ENCODE peak calls at places on chromosomes 11 and 22, in four cellular contexts. One of them, this sample, is unnamed.

GRCh38 chr11:2813141-2813908 is 72.2 kb downstream of the CDKN1C start:
- DNase-seq in stimulated activated CD8-positive, alpha-beta memory T cell treated with anti-CD3 and anti-CD28 coated beads, Interleukin-4, amount 100 ng/mL, for 48 hours: peak; percentile 37
- DNase-seq in GM12891: no peak
- DNase-seq in NCI-H748 treated with DMSO at 0.1 percent for 48 hours: no peak
- DNase-seq in this sample: no peak

GRCh38 chr11:106176817-106177216 is 99.4 kb downstream of the AASDHPPT start:
- DNase-seq in NCI-H748 treated with DMSO at 0.1 percent for 48 hours: no peak
- DNase-seq in stimulated activated CD8-positive, alpha-beta memory T cell treated with anti-CD3 and anti-CD28 coated beads, Interleukin-4, amount 100 ng/mL, for 48 hours: no peak
- DNase-seq in GM12891: no peak
- DNase-seq in this sample: no peak

GRCh38 chr11:29634248-29634647 is 382.6 kb downstream of the KCNA4 start:
- DNase-seq in stimulated activated CD8-positive, alpha-beta memory T cell treated with anti-CD3 and anti-CD28 coated beads, Interleukin-4, amount 100 ng/mL, for 48 hours: no peak
- DNase-seq in GM12891: no peak
- DNase-seq in NCI-H748 treated with DMSO at 0.1 percent for 48 hours: no peak
- DNase-seq in this sample: peak; percentile 23

GRCh38 chr11:60767388-60767811 is 10.7 kb downstream of the MS4A15 start:
- DNase-seq in GM12891: no peak
- DNase-seq in NCI-H748 treated with DMSO at 0.1 percent for 48 hours: no peak
- DNase-seq in stimulated activated CD8-positive, alpha-beta memory T cell treated with anti-CD3 and anti-CD28 coated beads, Interleukin-4, amount 100 ng/mL, for 48 hours: peak; percentile 61
- DNase-seq in this sample: no peak

GRCh38 chr22:32818446-32819115 is 17.1 kb downstream of the TIMP3 start:
- DNase-seq in NCI-H748 treated with DMSO at 0.1 percent for 48 hours: no peak
- DNase-seq in GM12891: no peak
- DNase-seq in stimulated activated CD8-positive, alpha-beta memory T cell treated with anti-CD3 and anti-CD28 coated beads, Interleukin-4, amount 100 ng/mL, for 48 hours: no peak
- DNase-seq in this sample: no peak

GRCh38 chr11:134372961-134373360 is 39.1 kb downstream of the B3GAT1 start:
- DNase-seq in NCI-H748 treated with DMSO at 0.1 percent for 48 hours: no peak
- DNase-seq in stimulated activated CD8-positive, alpha-beta memory T cell treated with anti-CD3 and anti-CD28 coated beads, Interleukin-4, amount 100 ng/mL, for 48 hours: no peak
- DNase-seq in GM12891: no peak
- DNase-seq in this sample: no peak

GRCh38 chr22:42688241-42688913 is 32.3 kb downstream of the A4GALT start:
- DNase-seq in GM12891: no peak
- DNase-seq in NCI-H748 treated with DMSO at 0.1 percent for 48 hours: peak; percentile 16
- DNase-seq in stimulated activated CD8-positive, alpha-beta memory T cell treated with anti-CD3 and anti-CD28 coated beads, Interleukin-4, amount 100 ng/mL, for 48 hours: no peak
- DNase-seq in this sample: peak; percentile 84

GRCh38 chr11:1455032-1455762 is 31.4 kb downstream of the MOB2 start:
- DNase-seq in stimulated activated CD8-positive, alpha-beta memory T cell treated with anti-CD3 and anti-CD28 coated beads, Interleukin-4, amount 100 ng/mL, for 48 hours: no peak
- DNase-seq in NCI-H748 treated with DMSO at 0.1 percent for 48 hours: no peak
- DNase-seq in GM12891: no peak
- DNase-seq in this sample: no peak

GRCh38 chr22:19896665-19897355 is 42.1 kb upstream of the GNB1L start:
- DNase-seq in GM12891: no peak
- DNase-seq in stimulated activated CD8-positive, alpha-beta memory T cell treated with anti-CD3 and anti-CD28 coated beads, Interleukin-4, amount 100 ng/mL, for 48 hours: no peak
- DNase-seq in NCI-H748 treated with DMSO at 0.1 percent for 48 hours: no peak
- DNase-seq in this sample: no peak

GRCh38 chr11:120337133-120337895 is 1.1 kb downstream of the ARHGEF12 start:
- DNase-seq in GM12891: no peak
- DNase-seq in NCI-H748 treated with DMSO at 0.1 percent for 48 hours: no peak
- DNase-seq in stimulated activated CD8-positive, alpha-beta memory T cell treated with anti-CD3 and anti-CD28 coated beads, Interleukin-4, amount 100 ng/mL, for 48 hours: peak; percentile 45
- DNase-seq in this sample: peak; percentile 41

GRCh38 chr11:28144808-28145207 is 36.6 kb downstream of the METTL15 start:
- DNase-seq in GM12891: no peak
- DNase-seq in NCI-H748 treated with DMSO at 0.1 percent for 48 hours: no peak
- DNase-seq in stimulated activated CD8-positive, alpha-beta memory T cell treated with anti-CD3 and anti-CD28 coated beads, Interleukin-4, amount 100 ng/mL, for 48 hours: no peak
- DNase-seq in this sample: peak; percentile 23

GRCh38 chr22:47369431-47370015 is 607.1 kb downstream of the TBC1D22A start:
- DNase-seq in stimulated activated CD8-positive, alpha-beta memory T cell treated with anti-CD3 and anti-CD28 coated beads, Interleukin-4, amount 100 ng/mL, for 48 hours: peak; percentile 6
- DNase-seq in NCI-H748 treated with DMSO at 0.1 percent for 48 hours: no peak
- DNase-seq in GM12891: no peak
- DNase-seq in this sample: no peak

GRCh38 chr11:112392860-112393259 is 132.2 kb upstream of the PLET1 start:
- DNase-seq in NCI-H748 treated with DMSO at 0.1 percent for 48 hours: peak; percentile 76
- DNase-seq in stimulated activated CD8-positive, alpha-beta memory T cell treated with anti-CD3 and anti-CD28 coated beads, Interleukin-4, amount 100 ng/mL, for 48 hours: no peak
- DNase-seq in GM12891: no peak
- DNase-seq in this sample: no peak

GRCh38 chr22:48894064-48894671 is 933.5 kb downstream of the BRD1 start:
- DNase-seq in NCI-H748 treated with DMSO at 0.1 percent for 48 hours: no peak
- DNase-seq in stimulated activated CD8-positive, alpha-beta memory T cell treated with anti-CD3 and anti-CD28 coated beads, Interleukin-4, amount 100 ng/mL, for 48 hours: peak; percentile 18
- DNase-seq in GM12891: no peak
- DNase-seq in this sample: no peak

GRCh38 chr11:94794287-94795168 is 26.4 kb downstream of the AMOTL1 start:
- DNase-seq in NCI-H748 treated with DMSO at 0.1 percent for 48 hours: no peak
- DNase-seq in GM12891: no peak
- DNase-seq in stimulated activated CD8-positive, alpha-beta memory T cell treated with anti-CD3 and anti-CD28 coated beads, Interleukin-4, amount 100 ng/mL, for 48 hours: no peak
- DNase-seq in this sample: peak; percentile 94

GRCh38 chr22:28316014-28316413 is 363.6 kb downstream of the TTC28 start:
- DNase-seq in NCI-H748 treated with DMSO at 0.1 percent for 48 hours: no peak
- DNase-seq in GM12891: no peak
- DNase-seq in stimulated activated CD8-positive, alpha-beta memory T cell treated with anti-CD3 and anti-CD28 coated beads, Interleukin-4, amount 100 ng/mL, for 48 hours: no peak
- DNase-seq in this sample: no peak

GRCh38 chr11:125591659-125592304 is 870 bp upstream of the STT3A start:
- DNase-seq in stimulated activated CD8-positive, alpha-beta memory T cell treated with anti-CD3 and anti-CD28 coated beads, Interleukin-4, amount 100 ng/mL, for 48 hours: peak; percentile 51
- DNase-seq in NCI-H748 treated with DMSO at 0.1 percent for 48 hours: no peak
- DNase-seq in GM12891: no peak
- DNase-seq in this sample: peak; percentile 40

GRCh38 chr11:587978-588380 is 11.7 kb downstream of the PHRF1 start:
- DNase-seq in stimulated activated CD8-positive, alpha-beta memory T cell treated with anti-CD3 and anti-CD28 coated beads, Interleukin-4, amount 100 ng/mL, for 48 hours: peak; percentile 79
- DNase-seq in NCI-H748 treated with DMSO at 0.1 percent for 48 hours: no peak
- DNase-seq in GM12891: no peak
- DNase-seq in this sample: no peak

GRCh38 chr11:43712676-43713075 is 32.1 kb downstream of the HSD17B12 start:
- DNase-seq in GM12891: no peak
- DNase-seq in NCI-H748 treated with DMSO at 0.1 percent for 48 hours: no peak
- DNase-seq in stimulated activated CD8-positive, alpha-beta memory T cell treated with anti-CD3 and anti-CD28 coated beads, Interleukin-4, amount 100 ng/mL, for 48 hours: no peak
- DNase-seq in this sample: peak; percentile 28

GRCh38 chr11:3164138-3164539 is 971 bp downstream of the OSBPL5 start:
- DNase-seq in stimulated activated CD8-positive, alpha-beta memory T cell treated with anti-CD3 and anti-CD28 coated beads, Interleukin-4, amount 100 ng/mL, for 48 hours: no peak
- DNase-seq in GM12891: peak; percentile 7
- DNase-seq in NCI-H748 treated with DMSO at 0.1 percent for 48 hours: no peak
- DNase-seq in this sample: no peak

GRCh38 chr22:42877597-42878340 is 20.7 kb upstream of the ARFGAP3 start:
- DNase-seq in GM12891: no peak
- DNase-seq in NCI-H748 treated with DMSO at 0.1 percent for 48 hours: no peak
- DNase-seq in stimulated activated CD8-positive, alpha-beta memory T cell treated with anti-CD3 and anti-CD28 coated beads, Interleukin-4, amount 100 ng/mL, for 48 hours: no peak
- DNase-seq in this sample: no peak

GRCh38 chr22:20430641-20431519 is 6.7 kb downstream of the SCARF2 start:
- DNase-seq in GM12891: no peak
- DNase-seq in NCI-H748 treated with DMSO at 0.1 percent for 48 hours: no peak
- DNase-seq in stimulated activated CD8-positive, alpha-beta memory T cell treated with anti-CD3 and anti-CD28 coated beads, Interleukin-4, amount 100 ng/mL, for 48 hours: peak; percentile 67
- DNase-seq in this sample: peak; percentile 63

GRCh38 chr11:69040581-69041260 is 8.0 kb upstream of the TPCN2 start:
- DNase-seq in GM12891: no peak
- DNase-seq in NCI-H748 treated with DMSO at 0.1 percent for 48 hours: no peak
- DNase-seq in stimulated activated CD8-positive, alpha-beta memory T cell treated with anti-CD3 and anti-CD28 coated beads, Interleukin-4, amount 100 ng/mL, for 48 hours: peak; percentile 68
- DNase-seq in this sample: no peak

GRCh38 chr11:60334005-60334620 is 7.1 kb downstream of the MS4A6E start:
- DNase-seq in GM12891: peak; percentile 36
- DNase-seq in stimulated activated CD8-positive, alpha-beta memory T cell treated with anti-CD3 and anti-CD28 coated beads, Interleukin-4, amount 100 ng/mL, for 48 hours: peak; percentile 86
- DNase-seq in NCI-H748 treated with DMSO at 0.1 percent for 48 hours: peak; percentile 53
- DNase-seq in this sample: peak; percentile 81

GRCh38 chr11:504053-504993 is 2.7 kb downstream of the RNH1 start:
- DNase-seq in NCI-H748 treated with DMSO at 0.1 percent for 48 hours: no peak
- DNase-seq in GM12891: peak; percentile 50
- DNase-seq in stimulated activated CD8-positive, alpha-beta memory T cell treated with anti-CD3 and anti-CD28 coated beads, Interleukin-4, amount 100 ng/mL, for 48 hours: peak; percentile 42
- DNase-seq in this sample: no peak

GRCh38 chr22:26590525-26590858 is 560 bp upstream of the TPST2 start:
- DNase-seq in stimulated activated CD8-positive, alpha-beta memory T cell treated with anti-CD3 and anti-CD28 coated beads, Interleukin-4, amount 100 ng/mL, for 48 hours: no peak
- DNase-seq in NCI-H748 treated with DMSO at 0.1 percent for 48 hours: no peak
- DNase-seq in GM12891: no peak
- DNase-seq in this sample: peak; percentile 4

GRCh38 chr11:8068605-8069221 is 12.3 kb upstream of the TUB start:
- DNase-seq in NCI-H748 treated with DMSO at 0.1 percent for 48 hours: no peak
- DNase-seq in GM12891: no peak
- DNase-seq in stimulated activated CD8-positive, alpha-beta memory T cell treated with anti-CD3 and anti-CD28 coated beads, Interleukin-4, amount 100 ng/mL, for 48 hours: no peak
- DNase-seq in this sample: peak; percentile 39

GRCh38 chr11:114166897-114167323 is 107.4 kb downstream of the ZBTB16 start:
- DNase-seq in GM12891: no peak
- DNase-seq in stimulated activated CD8-positive, alpha-beta memory T cell treated with anti-CD3 and anti-CD28 coated beads, Interleukin-4, amount 100 ng/mL, for 48 hours: no peak
- DNase-seq in NCI-H748 treated with DMSO at 0.1 percent for 48 hours: peak; percentile 59
- DNase-seq in this sample: peak; percentile 89

This sample was measured in PC-3.